ENCODE peak calls at places on chromosomes 2 and 18, in eight cellular contexts. M, Z, W, E, D, H, G and P are unnamed samples.

GRCh38 chr18:7084080-7084765 is 33.4 kb downstream of the LAMA1 start:
- DNase-seq in M (peak; percentile 11), Z (peak; percentile 48), W (no peak), E (no peak), D (peak; percentile 41), H (no peak), G (no peak), P (no peak)

GRCh38 chr2:40380036-40380435 is 71.9 kb downstream of the SLC8A1 start:
- DNase-seq in M (no peak), Z (no peak), W (no peak), E (no peak), D (no peak), H (no peak), G (no peak), P (no peak)

GRCh38 chr2:154452906-154453493 is 245.5 kb upstream of the KCNJ3 start:
- DNase-seq in M (no peak), Z (no peak), W (no peak), E (no peak), D (no peak), H (no peak), G (no peak), P (no peak)

GRCh38 chr2:136323212-136323611 is 205.3 kb upstream of the CXCR4 start:
- DNase-seq in M (no peak), Z (no peak), W (no peak), E (no peak), D (no peak), H (no peak), G (no peak), P (no peak)

GRCh38 chr2:132668986-132669853 is 785 bp downstream of the LYPD1 start:
- DNase-seq in M (no peak), Z (peak; percentile 7), W (peak; percentile 22), E (peak; percentile 56), D (no peak), H (peak; percentile 75), G (peak; percentile 44), P (no peak)

GRCh38 chr2:44941551-44942234 is at the start of gene SIX3:
- DNase-seq in M (no peak), Z (no peak), W (no peak), E (peak; percentile 50), D (peak; percentile 96), H (no peak), G (peak; percentile 98), P (no peak)

GRCh38 chr2:137862651-137863050 is 101.6 kb upstream of the HNMT start:
- DNase-seq in M (no peak), Z (no peak), W (no peak), E (no peak), D (no peak), H (no peak), G (no peak), P (no peak)

GRCh38 chr2:236378851-236379250 is 114.6 kb upstream of the ASB18 start:
- DNase-seq in M (no peak), Z (no peak), W (no peak), E (no peak), D (no peak), H (no peak), G (no peak), P (no peak)

GRCh38 chr2:128473175-128474013 is 154.7 kb upstream of the HS6ST1 start:
- DNase-seq in M (no peak), Z (peak; percentile 3), W (no peak), E (no peak), D (no peak), H (no peak), G (no peak), P (no peak)

GRCh38 chr2:200603972-200604371 is 18.2 kb downstream of the AOX1 start:
- DNase-seq in M (peak; percentile 43), Z (peak; percentile 79), W (no peak), E (no peak), D (no peak), H (no peak), G (no peak), P (no peak)

GRCh38 chr2:236507393-236508085 is 62.1 kb upstream of the ACKR3 start:
- DNase-seq in M (no peak), Z (no peak), W (peak; percentile 56), E (peak; percentile 73), D (peak; percentile 15), H (peak; percentile 78), G (no peak), P (no peak)

GRCh38 chr2:31694444-31694843 is 113.7 kb upstream of the SRD5A2 start:
- DNase-seq in M (no peak), Z (no peak), W (no peak), E (no peak), D (no peak), H (no peak), G (no peak), P (no peak)

GRCh38 chr2:67574230-67574629 is 177.1 kb downstream of the ETAA1 start:
- DNase-seq in M (no peak), Z (peak; percentile 46), W (no peak), E (no peak), D (peak; percentile 28), H (no peak), G (no peak), P (no peak)

GRCh38 chr18:79982736-79983135 is 5.6 kb downstream of the TXNL4A start:
- DNase-seq in M (no peak), Z (no peak), W (no peak), E (no peak), D (no peak), H (no peak), G (no peak), P (no peak)

DNA sequence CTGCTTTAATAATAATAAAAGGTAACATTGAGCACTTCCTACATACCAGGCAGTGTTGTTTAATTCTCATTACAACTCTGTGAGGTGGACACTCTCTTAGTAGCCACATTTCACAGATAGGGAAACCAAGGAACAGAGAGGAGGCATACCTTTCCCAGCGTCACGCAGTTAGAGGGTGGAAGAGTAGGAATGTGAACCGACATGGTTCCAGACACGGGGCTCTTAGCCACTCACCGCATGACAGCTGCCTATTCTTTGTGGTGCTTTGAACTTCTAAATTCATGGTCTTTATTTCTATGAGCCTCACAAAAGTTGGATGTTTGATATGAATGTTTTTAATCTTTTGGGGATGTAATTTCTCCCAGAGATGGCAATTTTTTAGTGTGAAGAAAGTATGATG is 76.0 kb downstream of the OSBPL6 start:
- DNase-seq in M (no peak), Z (no peak), W (no peak), E (no peak), D (no peak), H (no peak), G (no peak), P (no peak)
- TF ChIP-seq CTCF in M (no peak), Z (no peak), W (no peak), E (no peak), D (no peak), H (no peak), G (no peak), P (no peak)

GRCh38 chr2:20404950-20405349 is 41.9 kb upstream of the RHOB start:
- DNase-seq in M (no peak), Z (no peak), W (no peak), E (no peak), D (no peak), H (no peak), G (no peak), P (no peak)
- TF ChIP-seq CTCF in M (no peak), Z (no peak), W (no peak), E (no peak), D (no peak), H (no peak), G (no peak), P (no peak)

DNA sequence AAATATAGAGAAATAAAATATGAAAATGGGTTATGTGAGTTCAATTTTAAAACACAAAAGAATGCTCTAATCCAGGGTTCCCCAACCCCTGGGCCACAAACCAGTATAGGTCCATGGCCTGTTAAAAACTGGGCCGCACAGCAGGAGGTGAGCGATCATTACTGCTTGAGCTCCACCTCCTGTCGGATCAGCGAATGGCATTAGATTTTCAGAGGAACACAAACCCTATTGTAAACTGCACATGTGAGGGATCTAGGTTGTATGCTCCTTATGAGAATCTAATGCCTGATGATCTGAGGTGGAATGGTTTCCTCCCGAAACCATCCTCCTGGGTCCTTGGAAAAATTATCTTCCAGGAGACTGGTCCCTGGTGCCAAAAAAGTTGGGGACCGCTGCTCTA is 34.7 kb downstream of the TTR start:
- DNase-seq in M (no peak), Z (no peak), W (no peak), E (no peak), D (no peak), H (no peak), G (no peak), P (no peak)
- TF ChIP-seq CTCF in M (no peak), Z (peak; percentile 38), W (no peak), E (no peak), D (no peak), H (no peak), G (no peak), P (no peak)

GRCh38 chr2:217108575-217109027 is 248.7 kb upstream of the TNP1 start:
- DNase-seq in M (no peak), Z (no peak), W (no peak), E (no peak), D (no peak), H (no peak), G (no peak), P (no peak)

GRCh38 chr2:217107480-217107879 is 247.6 kb upstream of the TNP1 start:
- DNase-seq in M (no peak), Z (no peak), W (no peak), E (no peak), D (no peak), H (no peak), G (no peak), P (no peak)

GRCh38 chr2:217105733-217106649 is 246.1 kb upstream of the TNP1 start:
- DNase-seq in M (peak; percentile 81), Z (peak; percentile 95), W (no peak), E (no peak), D (peak; percentile 92), H (no peak), G (no peak), P (no peak)

GRCh38 chr2:217108086-217108485 is 248.2 kb upstream of the TNP1 start:
- DNase-seq in M (no peak), Z (no peak), W (no peak), E (no peak), D (no peak), H (no peak), G (no peak), P (no peak)

GRCh38 chr2:217106650-217107014 is 246.8 kb upstream of the TNP1 start:
- DNase-seq in M (no peak), Z (peak; percentile 35), W (no peak), E (peak; percentile 17), D (no peak), H (no peak), G (no peak), P (no peak)
- TF ChIP-seq CTCF in M (peak; percentile 53), Z (peak; percentile 78), W (peak; percentile 54), E (peak; percentile 77), D (peak; percentile 70), H (no peak), G (peak; percentile 49), P (no peak)

DNA sequence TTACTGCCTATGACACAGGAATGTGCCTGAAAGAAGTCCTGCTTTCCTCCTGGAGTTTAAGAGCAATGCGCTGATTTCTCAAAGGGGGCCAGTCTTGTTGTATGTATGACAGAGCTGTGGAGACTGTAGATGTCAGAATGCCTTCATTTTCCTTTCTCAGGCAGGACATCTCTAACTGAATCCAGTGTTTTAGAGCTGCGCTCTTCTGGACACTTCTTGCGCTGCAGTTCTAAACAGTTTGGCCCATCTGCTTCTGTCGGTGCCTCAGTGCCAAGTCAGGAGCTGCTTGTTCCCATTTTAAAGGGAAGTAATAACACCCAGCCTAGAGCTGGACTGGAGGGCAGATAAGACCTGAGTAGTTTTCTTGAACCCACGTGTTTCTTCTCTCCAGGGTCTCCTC is 91.4 kb downstream of the ESCO1 start:
- DNase-seq in M (no peak), Z (no peak), W (no peak), E (no peak), D (no peak), H (no peak), G (no peak), P (no peak)
- TF ChIP-seq CTCF in M (no peak), Z (peak; percentile 18), W (no peak), E (no peak), D (peak; percentile 4), H (no peak), G (no peak), P (no peak)

GRCh38 chr18:73774836-73775509 is 372.7 kb downstream of the FBXO15 start:
- DNase-seq in M (no peak), Z (no peak), W (no peak), E (peak; percentile 36), D (no peak), H (peak; percentile 73), G (no peak), P (no peak)
- TF ChIP-seq CTCF in M (no peak), Z (peak; percentile 66), W (no peak), E (no peak), D (no peak), H (no peak), G (no peak), P (no peak)